ENCODE peak calls at places on chromosomes 13 and 19, in eight cellular contexts. D is stimulated activated CD4-positive, alpha-beta T cell treated with anti-CD3 and anti-CD28 coated beads, Interleukin-4, amount 100 ng/mL, for 48 hours; Q is left lung; R is nephron progenitor cell; K is AG04449; V is brain microvascular endothelial cell; F is mesothelial cell of epicardium; S is iPS DF 19.7. U is an unnamed sample.

GRCh38 chr19:495047-495439 is 1.2 kb upstream of the MADCAM1 start:
- DNase-seq in D (no peak), Q (peak), R (no peak), K (no peak), V (no peak), F (no peak), S (no peak), U (no peak)

GRCh38 chr19:49498475-49498874 is 2.2 kb downstream of the RPS11 start:
- DNase-seq in D (no peak), Q (no peak), R (no peak), K (no peak), V (no peak), F (no peak), S (no peak), U (no peak)

GRCh38 chr19:1264801-1265610 is 4.1 kb upstream of the CIRBP start:
- DNase-seq in D (no peak), Q (peak), R (peak), K (no peak), V (peak), F (no peak), S (no peak), U (no peak)

GRCh38 chr19:4149518-4150288 is 3.7 kb upstream of the CREB3L3 start:
- DNase-seq in D (no peak), Q (no peak), R (no peak), K (no peak), V (no peak), F (no peak), S (no peak), U (no peak)

GRCh38 chr19:3656747-3657394 is 30.3 kb upstream of the CACTIN start:
- DNase-seq in D (no peak), Q (no peak), R (no peak), K (no peak), V (no peak), F (no peak), S (no peak), U (no peak)

GRCh38 chr13:113759525-113760137 is 605 bp downstream of the TMEM255B start:
- DNase-seq in D (no peak), Q (no peak), R (peak), K (no peak), V (no peak), F (no peak), S (no peak), U (peak)

GRCh38 chr13:84366484-84366883 is 484.2 kb upstream of the SLITRK1 start:
- DNase-seq in D (no peak), Q (no peak), R (no peak), K (no peak), V (no peak), F (no peak), S (no peak), U (no peak)

GRCh38 chr19:55579766-55580621 is 654 bp downstream of the ZNF579 start:
- DNase-seq in D (no peak), Q (no peak), R (peak), K (no peak), V (no peak), F (no peak), S (no peak), U (peak)

GRCh38 chr19:41886761-41887710 is 4.1 kb downstream of the ARHGEF1 start:
- DNase-seq in D (peak), Q (no peak), R (no peak), K (no peak), V (no peak), F (no peak), S (no peak), U (no peak)

GRCh38 chr13:102440259-102440936 is 38.5 kb upstream of the FGF14 start:
- DNase-seq in D (no peak), Q (no peak), R (no peak), K (no peak), V (no peak), F (no peak), S (no peak), U (no peak)

GRCh38 chr19:57583521-57584416 is at the start of gene ZIK1:
- DNase-seq in D (peak), Q (peak), R (peak), K (peak), V (peak), F (peak), S (peak), U (peak)

GRCh38 chr13:44402902-44403719 is 29.5 kb downstream of the SERP2 start:
- DNase-seq in D (no peak), Q (no peak), R (no peak), K (no peak), V (no peak), F (no peak), S (no peak), U (no peak)

GRCh38 chr19:57192064-57192395 is 730 bp downstream of the ZNF264 start:
- DNase-seq in D (no peak), Q (no peak), R (peak), K (no peak), V (peak), F (no peak), S (no peak), U (no peak)

GRCh38 chr19:48970923-48971395 is 5.8 kb downstream of the FTL start:
- DNase-seq in D (peak), Q (peak), R (peak), K (no peak), V (peak), F (peak), S (no peak), U (no peak)

GRCh38 chr19:49421039-49421877 is 2.0 kb downstream of the PTH2 start:
- DNase-seq in D (peak), Q (peak), R (peak), K (no peak), V (peak), F (peak), S (peak), U (peak)

GRCh38 chr19:43936219-43936618 is 1.1 kb upstream of the ZNF45 start:
- DNase-seq in D (no peak), Q (no peak), R (no peak), K (no peak), V (no peak), F (no peak), S (no peak), U (no peak)

GRCh38 chr13:71867101-71867814 is at the start of gene DACH1:
- DNase-seq in D (no peak), Q (peak), R (peak), K (no peak), V (peak), F (peak), S (no peak), U (peak)

GRCh38 chr19:48751835-48752510 is 468 bp downstream of the FUT1 start:
- DNase-seq in D (no peak), Q (no peak), R (no peak), K (no peak), V (no peak), F (no peak), S (no peak), U (no peak)

GRCh38 chr19:42066075-42066754 is 3.8 kb downstream of the GRIK5 start:
- DNase-seq in D (no peak), Q (no peak), R (no peak), K (no peak), V (peak), F (no peak), S (no peak), U (peak)

GRCh38 chr19:43957891-43958290 is 6.9 kb downstream of the ZNF221 start:
- DNase-seq in D (no peak), Q (no peak), R (no peak), K (peak), V (no peak), F (no peak), S (no peak), U (no peak)

U was measured in NCI-H2227 treated with DMSO at 0.1 percent for 48 hours.